ENCODE peak calls at places on chromosomes 5 and 9, in four cellular contexts. One of them, this sample, is unnamed.

GRCh38 chr5:73534001-73534547 is 31.4 kb downstream of the ANKRA2 start:
- DNase-seq in H1: no peak
- DNase-seq in IMR-90: peak
- DNase-seq in H9: no peak
- DNase-seq in this sample: no peak

GRCh38 chr5:138469540-138470321 is 4.5 kb downstream of the EGR1 start:
- DNase-seq in H9: peak
- DNase-seq in IMR-90: peak
- DNase-seq in H1: peak
- DNase-seq in this sample: peak

GRCh38 chr9:87749335-87750035 is 23.6 kb downstream of the CTSL start:
- DNase-seq in IMR-90: no peak
- DNase-seq in H9: no peak
- DNase-seq in H1: no peak
- DNase-seq in this sample: no peak

GRCh38 chr5:93594591-93595419 is 11.8 kb downstream of the NR2F1 start:
- DNase-seq in IMR-90: no peak
- DNase-seq in H1: no peak
- DNase-seq in H9: peak
- DNase-seq in this sample: peak

GRCh38 chr9:136692190-136693134 is 5.2 kb upstream of the AGPAT2 start:
- DNase-seq in H1: no peak
- DNase-seq in H9: no peak
- DNase-seq in IMR-90: no peak
- DNase-seq in this sample: no peak

GRCh38 chr5:66769839-66770617 is 173.8 kb downstream of the MAST4 start:
- DNase-seq in H1: peak
- DNase-seq in IMR-90: no peak
- DNase-seq in H9: peak
- DNase-seq in this sample: peak

GRCh38 chr9:137314561-137315560 is 12.8 kb upstream of the NRARP start:
- DNase-seq in H1: no peak
- DNase-seq in H9: peak
- DNase-seq in IMR-90: no peak
- DNase-seq in this sample: no peak

GRCh38 chr9:127700594-127701255 is 6.1 kb upstream of the CFAP157 start:
- DNase-seq in H9: no peak
- DNase-seq in H1: no peak
- DNase-seq in IMR-90: no peak
- DNase-seq in this sample: no peak

GRCh38 chr9:124342946-124343485 is 72.2 kb downstream of the PSMB7 start:
- DNase-seq in H9: peak
- DNase-seq in H1: no peak
- DNase-seq in IMR-90: peak
- DNase-seq in this sample: peak

GRCh38 chr5:68502531-68502930 is 287.0 kb downstream of the PIK3R1 start:
- DNase-seq in H1: no peak
- DNase-seq in H9: no peak
- DNase-seq in IMR-90: peak
- DNase-seq in this sample: no peak

GRCh38 chr9:133141833-133142594 is 21.0 kb upstream of the RALGDS start:
- DNase-seq in IMR-90: no peak
- DNase-seq in H1: no peak
- DNase-seq in H9: no peak
- DNase-seq in this sample: no peak

GRCh38 chr5:99105216-99105615 is 176.4 kb upstream of the CHD1 start:
- DNase-seq in H9: no peak
- DNase-seq in IMR-90: no peak
- DNase-seq in H1: no peak
- DNase-seq in this sample: no peak

GRCh38 chr9:2087500-2088313 is 72.6 kb downstream of the SMARCA2 start:
- DNase-seq in H1: no peak
- DNase-seq in H9: no peak
- DNase-seq in IMR-90: peak
- DNase-seq in this sample: peak

GRCh38 chr5:172453206-172453985 is 929 bp downstream of the SH3PXD2B start:
- DNase-seq in H1: no peak
- DNase-seq in H9: peak
- DNase-seq in IMR-90: peak
- DNase-seq in this sample: peak

GRCh38 chr5:126837907-126838539 is 61.1 kb downstream of the LMNB1 start:
- DNase-seq in IMR-90: peak
- DNase-seq in H1: no peak
- DNase-seq in H9: no peak
- DNase-seq in this sample: no peak

GRCh38 chr9:91255327-91255726 is 106.4 kb downstream of the AUH start:
- DNase-seq in H9: no peak
- DNase-seq in IMR-90: peak
- DNase-seq in H1: no peak
- DNase-seq in this sample: no peak

GRCh38 chr9:105698348-105698747 is 4.0 kb downstream of the TMEM38B start:
- DNase-seq in IMR-90: no peak
- DNase-seq in H9: no peak
- DNase-seq in H1: no peak
- DNase-seq in this sample: no peak

GRCh38 chr9:121551985-121552753 is 52.5 kb upstream of the GGTA1 start:
- DNase-seq in H1: no peak
- DNase-seq in H9: no peak
- DNase-seq in IMR-90: no peak
- DNase-seq in this sample: no peak

GRCh38 chr5:135318037-135318436 is 81.0 kb downstream of the MACROH2A1 start:
- DNase-seq in IMR-90: no peak
- DNase-seq in H1: no peak
- DNase-seq in H9: peak
- DNase-seq in this sample: no peak

GRCh38 chr9:101366038-101366756 is 18.6 kb downstream of the BAAT start:
- DNase-seq in H1: no peak
- DNase-seq in H9: no peak
- DNase-seq in IMR-90: no peak
- DNase-seq in this sample: no peak
- H4K5ac ChIP-seq in H1: no peak
- H4K5ac ChIP-seq in H9: no peak
- H4K5ac ChIP-seq in IMR-90: no peak
- H4K5ac ChIP-seq in this sample: no peak

DNA sequence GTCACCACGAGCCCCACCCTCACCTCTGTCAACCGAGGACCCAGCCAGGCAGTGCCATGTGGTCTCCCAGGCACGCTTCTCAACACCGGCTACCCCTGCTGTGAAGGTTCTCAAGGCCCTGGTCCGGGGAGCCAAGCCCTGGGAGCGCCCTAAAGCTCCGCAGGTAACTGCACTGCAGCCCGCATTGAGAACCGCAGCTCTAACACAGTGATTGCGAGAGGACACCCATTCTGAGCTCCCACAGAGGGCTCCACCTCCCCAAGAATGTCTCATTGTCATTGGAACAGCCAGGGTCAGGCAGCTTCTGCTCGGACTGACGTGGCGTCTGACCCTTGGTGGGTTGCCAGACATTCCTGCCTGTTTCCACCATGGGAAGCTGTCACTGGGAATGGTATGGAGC is 88.3 kb downstream of the ANKRD33B start:
- DNase-seq in H9: no peak
- DNase-seq in IMR-90: peak
- DNase-seq in H1: no peak
- DNase-seq in this sample: peak
- H4K5ac ChIP-seq in H9: no peak
- H4K5ac ChIP-seq in IMR-90: no peak
- H4K5ac ChIP-seq in H1: no peak
- H4K5ac ChIP-seq in this sample: no peak

GRCh38 chr9:22970434-22970975 is 523.9 kb downstream of the DMRTA1 start:
- DNase-seq in IMR-90: no peak
- DNase-seq in H9: no peak
- DNase-seq in H1: no peak
- DNase-seq in this sample: no peak

GRCh38 chr9:22976454-22976853 is 529.8 kb downstream of the DMRTA1 start:
- DNase-seq in IMR-90: peak
- DNase-seq in H9: no peak
- DNase-seq in H1: no peak
- DNase-seq in this sample: no peak

DNA sequence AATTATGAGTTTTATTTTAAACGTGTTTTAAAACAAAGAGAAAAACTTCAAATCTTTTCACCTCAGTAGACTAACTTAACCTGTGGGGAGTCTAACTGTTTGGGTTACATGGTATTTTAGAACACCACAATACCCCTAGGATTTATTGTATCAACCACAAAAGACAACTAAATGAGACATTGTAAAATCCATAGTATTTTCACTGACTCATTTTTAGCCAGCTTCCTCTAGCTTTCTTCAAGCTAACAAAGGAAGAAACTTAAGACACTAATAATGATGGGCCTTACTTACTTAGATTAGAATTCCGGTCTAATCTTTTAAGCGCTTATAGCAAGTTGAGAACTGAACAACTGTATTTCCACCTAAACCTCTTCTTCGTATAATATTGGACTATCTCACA is 529.3 kb downstream of the DMRTA1 start:
- DNase-seq in H1: no peak
- DNase-seq in IMR-90: peak
- DNase-seq in H9: no peak
- DNase-seq in this sample: no peak
- H4K5ac ChIP-seq in H1: no peak
- H4K5ac ChIP-seq in IMR-90: no peak
- H4K5ac ChIP-seq in H9: no peak
- H4K5ac ChIP-seq in this sample: no peak

GRCh38 chr9:101092922-101093321 is 64.4 kb downstream of the PLPPR1 start:
- DNase-seq in H1: no peak
- DNase-seq in IMR-90: no peak
- DNase-seq in H9: no peak
- DNase-seq in this sample: no peak
- H4K5ac ChIP-seq in H1: no peak
- H4K5ac ChIP-seq in IMR-90: no peak
- H4K5ac ChIP-seq in H9: no peak
- H4K5ac ChIP-seq in this sample: no peak

DNA sequence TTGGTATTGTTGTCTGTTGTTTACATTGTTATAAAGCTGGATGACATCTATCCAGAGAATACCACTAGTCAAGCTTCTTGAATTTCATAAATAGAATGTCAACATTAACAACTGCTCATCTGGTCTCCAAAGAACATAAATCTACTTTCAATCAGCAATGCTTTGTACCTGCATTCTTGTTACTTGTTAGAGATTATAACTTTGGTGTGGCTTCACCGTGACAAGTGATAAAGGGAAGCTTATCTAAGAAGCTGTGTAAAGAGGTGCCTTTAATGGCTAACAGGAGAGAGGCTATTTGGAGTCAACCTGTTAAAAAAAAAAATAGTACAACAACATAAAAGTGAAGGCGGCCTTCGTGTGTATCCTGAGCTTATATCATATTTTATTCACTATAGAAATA is 41.8 kb downstream of the MUSK start:
- DNase-seq in IMR-90: no peak
- DNase-seq in H1: no peak
- DNase-seq in H9: no peak
- DNase-seq in this sample: no peak
- H4K5ac ChIP-seq in IMR-90: no peak
- H4K5ac ChIP-seq in H1: no peak
- H4K5ac ChIP-seq in H9: no peak
- H4K5ac ChIP-seq in this sample: no peak

DNA sequence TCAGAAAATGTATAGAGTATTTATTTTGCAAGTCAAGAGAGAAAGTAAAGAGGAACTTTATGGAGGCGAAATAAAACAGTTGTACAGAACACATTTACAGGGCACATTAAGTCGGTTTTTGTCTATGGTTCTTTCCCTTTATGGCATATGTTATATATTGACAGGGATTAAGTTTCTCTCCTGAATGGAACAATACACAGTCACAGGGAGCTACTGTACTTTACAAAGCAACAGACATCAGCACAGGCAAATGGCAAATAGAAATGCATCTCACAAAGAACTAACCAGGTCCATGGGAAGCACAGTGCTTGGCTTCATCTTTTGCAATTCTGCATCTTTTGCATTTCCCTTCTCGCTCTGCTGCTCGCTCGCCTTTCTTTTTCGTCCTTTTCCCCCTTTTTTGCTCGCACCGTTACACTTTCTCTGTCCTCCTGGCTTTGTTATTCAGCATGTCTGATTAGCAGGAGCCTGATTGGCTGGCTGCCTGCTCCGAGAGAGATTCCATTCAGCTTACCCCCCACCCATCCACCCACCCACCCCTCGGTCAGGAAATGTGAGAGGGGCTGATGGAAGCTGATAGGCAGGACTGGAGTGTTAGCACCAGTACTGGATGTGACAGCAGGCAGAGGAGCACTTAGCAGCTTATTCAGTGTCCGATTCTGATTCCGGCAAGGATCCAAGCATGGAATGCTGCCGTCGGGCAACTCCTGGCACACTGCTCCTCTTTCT is at the start of gene ADAMTSL1:
- DNase-seq in H9: peak
- DNase-seq in IMR-90: peak
- DNase-seq in H1: peak
- DNase-seq in this sample: peak
- H4K5ac ChIP-seq in H9: no peak
- H4K5ac ChIP-seq in IMR-90: peak
- H4K5ac ChIP-seq in H1: peak
- H4K5ac ChIP-seq in this sample: no peak

This sample was measured in mesendoderm.